ENCODE peak calls at places on chromosomes 12 and 14, in five cellular contexts. V is astrocyte of the spinal cord, I is upper lobe of right lung, M is astrocyte, Z is right atrium auricular region. D is an unnamed sample.

GRCh38 chr14:99133563-99134332 is 138.2 kb downstream of the BCL11B start:
- DNase-seq in V (no peak), I (peak; percentile 59), M (no peak), Z (peak; percentile 58), D (no peak)

GRCh38 chr12:32397703-32398102 is 1.7 kb upstream of the FGD4 start:
- DNase-seq in V (no peak), I (no peak), M (no peak), Z (no peak), D (no peak)

GRCh38 chr14:75126679-75127473 is at the start of gene NEK9:
- DNase-seq in V (peak; percentile 86), I (peak; percentile 94), M (peak; percentile 79), Z (peak; percentile 91), D (peak; percentile 70)

GRCh38 chr14:80638620-80639215 is 302.8 kb downstream of the CEP128 start:
- DNase-seq in V (peak; percentile 70), I (no peak), M (peak; percentile 82), Z (no peak), D (no peak)

GRCh38 chr12:32705783-32706182 is 26.7 kb downstream of the DNM1L start:
- DNase-seq in V (no peak), I (no peak), M (no peak), Z (no peak), D (no peak)

GRCh38 chr12:54749191-54749818 is 101.1 kb upstream of the DCD start:
- DNase-seq in V (peak; percentile 43), I (no peak), M (peak; percentile 12), Z (no peak), D (peak; percentile 25)

GRCh38 chr12:76726626-76727025 is 37.3 kb upstream of the ZDHHC17 start:
- DNase-seq in V (no peak), I (no peak), M (no peak), Z (no peak), D (no peak)

GRCh38 chr12:2301531-2302461 is 249.0 kb downstream of the CACNA1C start:
- DNase-seq in V (peak; percentile 36), I (no peak), M (peak; percentile 71), Z (no peak), D (no peak)

GRCh38 chr12:18428416-18428815 is 167.1 kb downstream of the PIK3C2G start:
- DNase-seq in V (no peak), I (no peak), M (peak; percentile 11), Z (no peak), D (no peak)

GRCh38 chr12:65585648-65586420 is 238.4 kb upstream of the HMGA2 start:
- DNase-seq in V (no peak), I (no peak), M (no peak), Z (no peak), D (no peak)

GRCh38 chr12:70994217-70994788 is 73.8 kb upstream of the PTPRR start:
- DNase-seq in V (peak; percentile 87), I (no peak), M (peak; percentile 92), Z (no peak), D (no peak)

GRCh38 chr14:36604757-36605505 is 22.5 kb upstream of the NKX2-8 start:
- DNase-seq in V (peak; percentile 70), I (no peak), M (peak; percentile 36), Z (no peak), D (peak; percentile 25)

GRCh38 chr12:129607293-129607692 is 296.5 kb downstream of the TMEM132D start:
- DNase-seq in V (peak; percentile 90), I (no peak), M (peak; percentile 91), Z (no peak), D (no peak)

GRCh38 chr12:49615725-49616124 is 7.6 kb upstream of the PRPF40B start:
- DNase-seq in V (no peak), I (no peak), M (peak; percentile 42), Z (no peak), D (no peak)

GRCh38 chr12:130973109-130973508 is 19.4 kb downstream of the ADGRD1 start:
- DNase-seq in V (no peak), I (peak; percentile 34), M (no peak), Z (peak; percentile 68), D (no peak)
- TF ChIP-seq CTCF in V (no peak), I (no peak), M (no peak), Z (no peak), D (no peak)

GRCh38 chr14:21068521-21069387 is 1.4 kb upstream of the ARHGEF40 start:
- DNase-seq in V (peak; percentile 57), I (no peak), M (peak; percentile 22), Z (peak; percentile 77), D (no peak)
- H3K4me3 ChIP-seq in V (peak overlapping the region; percentile 86), I (peak overlapping the region; percentile 70), M (peak overlapping the region; percentile 67), Z (peak overlapping the region; percentile 83), D (no peak overlapping the region)

GRCh38 chr12:117590999-117591398 is 229.6 kb upstream of the NOS1 start:
- DNase-seq in V (no peak), I (no peak), M (no peak), Z (no peak), D (no peak)

GRCh38 chr12:117583092-117583491 is 221.7 kb upstream of the NOS1 start:
- DNase-seq in V (no peak), I (no peak), M (no peak), Z (no peak), D (no peak)

GRCh38 chr12:117583677-117584076 is 222.3 kb upstream of the NOS1 start:
- DNase-seq in V (no peak), I (peak; percentile 8), M (no peak), Z (no peak), D (no peak)

GRCh38 chr12:117590386-117590785 is 229.0 kb upstream of the NOS1 start:
- DNase-seq in V (no peak), I (no peak), M (no peak), Z (no peak), D (no peak)

GRCh38 chr12:117587646-117588287 is 226.3 kb upstream of the NOS1 start:
- DNase-seq in V (peak; percentile 9), I (peak; percentile 71), M (no peak), Z (no peak), D (no peak)
- TF ChIP-seq CTCF in V (peak; percentile 88), I (peak; percentile 87), M (peak; percentile 62), Z (peak; percentile 71), D (peak; percentile 96)

DNA sequence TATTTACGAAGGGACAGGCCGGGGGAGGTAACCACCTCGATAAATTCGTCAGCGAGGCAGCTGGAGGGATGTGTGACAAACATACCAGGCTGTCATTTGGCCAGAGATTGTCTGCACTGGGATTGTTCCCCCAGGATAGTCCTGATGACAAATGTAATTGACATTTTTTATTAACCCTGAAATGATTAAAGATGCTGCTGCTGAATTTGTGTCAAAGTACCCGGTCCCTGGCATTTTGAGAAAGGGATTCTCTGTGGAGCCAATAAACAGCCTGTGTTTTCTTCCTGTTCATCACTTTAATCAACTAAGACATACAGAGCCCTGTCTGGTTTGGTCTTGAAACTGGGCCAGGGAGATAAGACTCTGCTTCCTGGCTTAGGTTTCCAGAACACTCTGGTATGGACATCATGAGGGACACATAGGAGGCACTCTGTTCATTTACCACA is 117.6 kb downstream of the SLC25A47 start:
- DNase-seq in V (no peak), I (no peak), M (peak; percentile 49), Z (peak; percentile 52), D (no peak)
- H3K4me3 ChIP-seq in V (no peak overlapping the region), I (no peak overlapping the region), M (no peak overlapping the region), Z (no peak overlapping the region), D (no peak overlapping the region)